ENCODE peak calls at places on chromosomes 11 and 22, in four cellular contexts. V is K562, T is transverse colon, N is ovary. X is an unnamed sample. For H3K4me1, the result is how much of the 10 kb centered on the place peaks cover.

GRCh38 chr22:38170469-38170868 is 11.2 kb downstream of the PLA2G6 start:
- DNase-seq in V (no peak), T (no peak), N (no peak), X (no peak)

GRCh38 chr11:18111005-18111404 is 5.1 kb upstream of the SAAL1 start:
- DNase-seq in V (no peak), T (no peak), N (no peak), X (no peak)

GRCh38 chr11:15957234-15957633 is 399.1 kb downstream of the SOX6 start:
- DNase-seq in V (no peak), T (no peak), N (no peak), X (no peak)

GRCh38 chr22:30426395-30427353 is 1.1 kb downstream of the MTFP1 start:
- DNase-seq in V (peak), T (peak), N (peak), X (peak)

GRCh38 chr22:19921544-19922081 is 20.0 kb upstream of the COMT start:
- DNase-seq in V (no peak), T (no peak), N (no peak), X (no peak)

GRCh38 chr11:40401132-40401853 is 1058.2 kb downstream of the LRRC4C start:
- DNase-seq in V (no peak), T (no peak), N (no peak), X (no peak)

GRCh38 chr11:33835143-33835878 is 56.6 kb downstream of the LMO2 start:
- DNase-seq in V (peak), T (no peak), N (no peak), X (peak)

GRCh38 chr11:33682446-33682845 is 18.2 kb downstream of the C11orf91 start:
- DNase-seq in V (no peak), T (no peak), N (no peak), X (no peak)

GRCh38 chr11:69825037-69825834 is 6.0 kb upstream of the FGF3 start:
- DNase-seq in V (no peak), T (peak), N (no peak), X (no peak)

GRCh38 chr11:117668291-117668690 is 128.7 kb downstream of the DSCAML1 start:
- DNase-seq in V (no peak), T (no peak), N (no peak), X (no peak)

GRCh38 chr22:37254206-37254866 is 10.3 kb upstream of the RAC2 start:
- DNase-seq in V (no peak), T (no peak), N (no peak), X (no peak)

GRCh38 chr11:66035653-66036333 is 9.5 kb upstream of the CATSPER1 start:
- DNase-seq in V (no peak), T (no peak), N (no peak), X (no peak)

GRCh38 chr11:73283316-73284035 is 11.3 kb downstream of the P2RY6 start:
- DNase-seq in V (peak), T (no peak), N (no peak), X (no peak)

GRCh38 chr22:19090586-19091127 is 31.6 kb downstream of the DGCR2 start:
- DNase-seq in V (no peak), T (no peak), N (no peak), X (no peak)

DNA sequence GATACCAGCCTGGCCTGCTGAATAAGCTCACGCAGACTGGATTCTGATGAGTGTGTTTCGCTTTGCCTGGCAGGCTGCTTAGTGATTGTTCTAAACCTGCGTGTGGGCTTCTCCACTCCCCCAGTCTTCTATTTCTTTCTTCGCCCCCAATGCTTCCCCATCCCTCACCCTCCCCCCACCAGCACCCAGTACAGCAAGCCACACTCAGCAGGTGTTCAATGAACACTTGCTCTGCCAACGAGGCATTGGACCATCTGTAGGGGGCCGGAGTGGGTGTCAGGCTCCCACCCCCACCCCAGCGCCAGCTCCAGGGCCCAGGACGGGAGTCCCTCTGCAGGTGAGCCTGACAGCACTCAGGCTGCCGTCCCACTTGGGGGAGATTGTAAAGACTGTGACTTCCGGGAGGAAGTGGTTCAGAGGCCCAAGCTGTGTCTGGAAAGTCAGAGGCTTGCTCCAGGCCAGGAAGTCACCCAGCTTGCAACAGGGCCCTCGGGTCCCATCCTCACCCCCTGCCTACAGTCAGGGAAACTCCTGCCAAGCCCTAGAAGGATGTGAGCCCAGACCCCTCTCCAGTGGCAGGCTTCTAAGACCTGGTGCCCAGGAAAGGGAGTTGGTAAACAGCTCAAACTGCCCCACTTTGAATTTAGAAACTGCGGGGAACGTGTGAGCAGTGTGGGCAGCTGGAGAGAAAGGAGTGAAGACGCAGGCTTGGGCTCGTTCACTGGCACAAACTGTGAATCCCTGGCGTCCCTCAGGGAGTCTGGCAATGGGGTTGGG is 66.3 kb upstream of the PRDM11 start:
- DNase-seq in V (no peak), T (peak), N (no peak), X (no peak)
- H3K4me1 ChIP-seq in V (under half), T (under half), N (under half), X (under half)

GRCh38 chr11:118820412-118821357 is 29.7 kb upstream of the DDX6 start:
- DNase-seq in V (no peak), T (peak), N (no peak), X (peak)
- TF ChIP-seq EP300 in V (no peak), T (peak), N (no peak), X (no peak)

GRCh38 chr22:41280854-41281253 is 5.1 kb downstream of the RANGAP1 start:
- DNase-seq in V (no peak), T (no peak), N (no peak), X (no peak)
- H3K4me1 ChIP-seq in V (under half), T (under half), N (under half), X (under half)

GRCh38 chr22:41625577-41625976 is 4.5 kb downstream of the XRCC6 start:
- DNase-seq in V (no peak), T (no peak), N (no peak), X (no peak)

GRCh38 chr22:41619979-41620645 is 731 bp downstream of the DESI1 start:
- DNase-seq in V (peak), T (peak), N (peak), X (peak)

GRCh38 chr22:41620646-41621098 is at the start of gene DESI1:
- DNase-seq in V (peak), T (no peak), N (no peak), X (peak)

GRCh38 chr22:41621911-41622179 is 750 bp downstream of the XRCC6 start:
- DNase-seq in V (no peak), T (no peak), N (no peak), X (no peak)

GRCh38 chr22:41621099-41621910 is at the start of gene XRCC6:
- DNase-seq in V (peak), T (peak), N (peak), X (peak)
- TF ChIP-seq EP300 in V (no peak), T (no peak), N (peak), X (peak)

GRCh38 chr22:42905217-42905616 is 48.1 kb upstream of the ARFGAP3 start:
- DNase-seq in V (no peak), T (no peak), N (no peak), X (no peak)
- H3K4me1 ChIP-seq in V (under half), T (under half), N (under half), X (under half)

DNA sequence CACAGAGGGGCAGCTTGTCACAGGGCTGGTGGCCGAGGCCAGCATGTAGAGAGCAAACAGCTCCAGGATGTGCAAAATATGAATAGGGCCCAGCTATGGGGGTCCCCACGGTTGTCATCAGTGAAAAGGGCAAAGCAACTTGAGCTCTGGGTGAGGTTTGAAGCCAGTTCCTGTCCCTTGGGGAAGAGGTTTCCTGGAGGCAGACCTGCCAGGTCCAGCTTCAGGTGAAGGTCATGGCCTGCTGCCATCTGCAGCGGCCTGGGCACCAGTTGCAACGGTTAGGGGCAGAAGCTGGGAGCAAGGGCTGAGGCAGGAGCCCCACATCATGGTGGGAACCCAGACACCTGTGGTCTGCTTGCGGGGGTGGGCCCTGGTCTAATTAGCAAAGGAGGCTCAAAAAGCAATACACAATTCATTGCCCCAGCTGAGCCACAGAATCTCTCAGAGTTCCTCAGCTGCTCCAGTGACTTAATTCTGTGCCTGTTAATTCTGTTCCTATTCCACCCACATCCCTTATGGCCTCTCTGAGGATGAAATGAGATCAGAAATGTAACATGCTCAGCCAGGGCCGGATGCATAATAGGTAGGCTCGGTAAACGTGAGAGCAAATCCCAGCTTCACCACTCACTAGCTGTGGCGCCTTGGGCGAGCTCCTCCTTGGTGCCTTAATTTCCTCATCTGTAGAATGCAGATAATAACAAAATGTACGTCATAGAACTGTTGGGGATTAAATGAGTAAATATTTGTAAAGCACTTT is 42.7 kb upstream of the DKK3 start:
- DNase-seq in V (no peak), T (no peak), N (no peak), X (no peak)
- TF ChIP-seq EP300 in V (no peak), T (no peak), N (no peak), X (no peak)

GRCh38 chr11:106959800-106960199 is 58.5 kb downstream of the GUCY1A2 start:
- DNase-seq in V (no peak), T (no peak), N (no peak), X (no peak)
- H3K4me1 ChIP-seq in V (under half), T (under half), N (under half), X (under half)

GRCh38 chr22:40412441-40412840 is 42.0 kb downstream of the SGSM3 start:
- DNase-seq in V (no peak), T (no peak), N (peak), X (no peak)
- TF ChIP-seq EP300 in V (no peak), T (no peak), N (no peak), X (no peak)

GRCh38 chr22:27883656-27884350 is 35.3 kb downstream of the PITPNB start:
- DNase-seq in V (no peak), T (no peak), N (no peak), X (no peak)

GRCh38 chr22:27881404-27881803 is 37.7 kb downstream of the PITPNB start:
- DNase-seq in V (no peak), T (peak), N (peak), X (no peak)

GRCh38 chr22:27879923-27880322 is 39.1 kb downstream of the PITPNB start:
- DNase-seq in V (peak), T (no peak), N (no peak), X (no peak)

GRCh38 chr22:27877501-27877900 is 41.6 kb downstream of the PITPNB start:
- DNase-seq in V (no peak), T (no peak), N (no peak), X (no peak)

GRCh38 chr22:27880778-27881394 is 38.2 kb downstream of the PITPNB start:
- DNase-seq in V (peak), T (no peak), N (no peak), X (peak)
- H3K4me1 ChIP-seq in V (under half), T (half or more), N (under half), X (half or more)